ENCODE peak calls at places on chromosome 17, in four cellular contexts. F is CD8-positive, alpha-beta T cell; H is astrocyte; P is heart right ventricle. W is an unnamed sample. For H3K4me1, the result is how much of the 10 kb centered on the place peaks cover.

GRCh38 chr17:72069744-72070143 is 51.1 kb upstream of the SOX9 start:
- DNase-seq in F (no peak), H (no peak), P (no peak), W (no peak)

GRCh38 chr17:68238894-68239293 is 8.9 kb upstream of the AMZ2 start:
- DNase-seq in F (no peak), H (no peak), P (no peak), W (no peak)

GRCh38 chr17:34998205-34998604 is 17.9 kb downstream of the LIG3 start:
- DNase-seq in F (peak), H (peak), P (peak), W (peak)

GRCh38 chr17:27504188-27504995 is 48.1 kb downstream of the KSR1 start:
- DNase-seq in F (no peak), H (no peak), P (no peak), W (no peak)

GRCh38 chr17:7656958-7657715 is 6.4 kb downstream of the ATP1B2 start:
- DNase-seq in F (no peak), H (no peak), P (peak), W (no peak)

GRCh38 chr17:77020973-77021372 is 119.8 kb upstream of the SEC14L1 start:
- DNase-seq in F (no peak), H (no peak), P (no peak), W (no peak)

GRCh38 chr17:33038740-33039139 is 47.1 kb downstream of the SPACA3 start:
- DNase-seq in F (no peak), H (peak), P (peak), W (no peak)

GRCh38 chr17:42514279-42514678 is 21.8 kb upstream of the NAGLU start:
- DNase-seq in F (no peak), H (no peak), P (no peak), W (no peak)

GRCh38 chr17:41966453-41967140 is at the start of gene CNP:
- DNase-seq in F (peak), H (peak), P (peak), W (peak)

GRCh38 chr17:47279062-47279801 is 25.6 kb downstream of the ITGB3 start:
- DNase-seq in F (no peak), H (peak), P (peak), W (no peak)

GRCh38 chr17:79993390-79994221 is 42.1 kb downstream of the TBC1D16 start:
- DNase-seq in F (no peak), H (peak), P (peak), W (no peak)

GRCh38 chr17:67246648-67247415 is 1.8 kb upstream of the HELZ start:
- DNase-seq in F (no peak), H (peak), P (no peak), W (no peak)

GRCh38 chr17:34739386-34739785 is 160.0 kb downstream of the TMEM132E start:
- DNase-seq in F (no peak), H (no peak), P (no peak), W (no peak)

GRCh38 chr17:40553694-40554534 is 11.4 kb downstream of the CCR7 start:
- DNase-seq in F (no peak), H (peak), P (peak), W (no peak)

GRCh38 chr17:50944902-50945720 is 79.0 kb upstream of the TOB1 start:
- DNase-seq in F (no peak), H (no peak), P (no peak), W (no peak)
- H3K4me1 ChIP-seq in F (under half), H (under half), P (under half), W (under half)

GRCh38 chr17:31580331-31581021 is 189.0 kb downstream of the RAB11FIP4 start:
- DNase-seq in F (no peak), H (peak), P (no peak), W (no peak)

GRCh38 chr17:31579265-31579664 is 187.8 kb downstream of the RAB11FIP4 start:
- DNase-seq in F (no peak), H (no peak), P (no peak), W (no peak)

GRCh38 chr17:31581022-31581483 is 189.6 kb downstream of the RAB11FIP4 start:
- DNase-seq in F (no peak), H (peak), P (peak), W (no peak)

GRCh38 chr17:31582151-31582907 is 190.9 kb downstream of the RAB11FIP4 start:
- DNase-seq in F (no peak), H (no peak), P (peak), W (no peak)

GRCh38 chr17:31581491-31581890 is 190.0 kb downstream of the RAB11FIP4 start:
- DNase-seq in F (no peak), H (no peak), P (peak), W (no peak)
- H3K4me3 ChIP-seq in F (no peak), H (no peak), P (peak), W (peak)

GRCh38 chr17:946510-947236 is 32.9 kb downstream of the NXN start:
- DNase-seq in F (no peak), H (no peak), P (no peak), W (no peak)
- H3K27ac ChIP-seq in F (no peak), H (no peak), P (no peak), W (no peak)

DNA sequence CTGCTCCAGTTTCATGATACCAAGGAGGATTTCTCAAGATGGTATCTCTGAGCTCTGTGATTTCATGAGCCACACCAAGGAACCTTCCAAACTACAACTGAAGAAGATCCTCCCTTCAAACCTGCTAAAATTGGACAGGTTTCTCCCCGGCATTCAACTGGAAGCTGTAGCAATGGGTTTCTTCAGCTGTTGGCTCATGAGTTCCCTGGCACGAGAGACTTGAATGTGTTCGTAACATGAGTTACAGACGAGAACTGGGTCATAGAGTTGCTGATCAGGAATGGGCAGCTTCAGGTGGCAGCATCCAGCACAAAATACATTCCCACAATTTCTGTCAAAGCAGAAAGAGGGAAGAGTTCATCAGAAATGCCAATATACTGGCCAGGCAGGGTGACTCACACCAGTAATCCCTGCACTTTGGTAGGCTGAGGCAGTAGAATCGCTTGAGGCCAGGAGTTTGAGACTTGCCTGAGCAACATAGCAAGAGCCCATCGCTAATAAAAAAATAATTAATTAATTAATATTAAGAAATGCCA is 3.4 kb upstream of the HSF5 start:
- DNase-seq in F (no peak), H (no peak), P (no peak), W (no peak)
- H3K4me1 ChIP-seq in F (under half), H (under half), P (under half), W (under half)

GRCh38 chr17:14015286-14015685 is 54.0 kb upstream of the COX10 start:
- DNase-seq in F (no peak), H (peak), P (no peak), W (no peak)
- H3K4me3 ChIP-seq in F (no peak), H (peak), P (no peak), W (no peak)

GRCh38 chr17:50263293-50264262 is 10.7 kb upstream of the TMEM92 start:
- DNase-seq in F (no peak), H (no peak), P (no peak), W (no peak)
- H3K27ac ChIP-seq in F (no peak), H (no peak), P (no peak), W (no peak)

GRCh38 chr17:31508310-31509094 is 117.0 kb downstream of the RAB11FIP4 start:
- DNase-seq in F (peak), H (no peak), P (no peak), W (no peak)
- H3K4me1 ChIP-seq in F (half or more), H (under half), P (under half), W (under half)